ENCODE peak calls at places on chromosomes 12 and 14, in seven cellular contexts. G is K562, V is lung, Z is brain microvascular endothelial cell, X is Caco-2, M is coronary artery, S is Panc1. R is an unnamed sample.
A peak's percentile ranks its signal among the peaks of the same experiment; 100 is the strongest.

GRCh38 chr12:95277139-95277538 is 59.5 kb downstream of the VEZT start:
- DNase-seq in G (no peak), V (no peak), Z (peak; percentile 65), X (no peak), M (no peak), S (no peak), R (no peak)

GRCh38 chr12:98188649-98189048 is 326.7 kb upstream of the TMPO start:
- DNase-seq in G (no peak), V (no peak), Z (no peak), X (no peak), M (no peak), S (no peak), R (no peak)

GRCh38 chr12:46217686-46218508 is 50.9 kb downstream of the SLC38A1 start:
- DNase-seq in G (no peak), V (no peak), Z (no peak), X (no peak), M (no peak), S (no peak), R (no peak)

GRCh38 chr14:104519721-104520120 is 59.8 kb upstream of the C14orf180 start:
- DNase-seq in G (no peak), V (no peak), Z (no peak), X (no peak), M (peak; percentile 38), S (no peak), R (no peak)

GRCh38 chr14:102568115-102568614 is 24.3 kb upstream of the RCOR1 start:
- DNase-seq in G (peak; percentile 88), V (peak; percentile 49), Z (no peak), X (peak; percentile 81), M (no peak), S (no peak), R (no peak)

GRCh38 chr12:67442347-67442841 is 173.2 kb downstream of the CAND1 start:
- DNase-seq in G (peak; percentile 14), V (no peak), Z (no peak), X (no peak), M (no peak), S (no peak), R (no peak)

GRCh38 chr14:59004012-59004411 is 184.5 kb upstream of the DAAM1 start:
- DNase-seq in G (no peak), V (no peak), Z (no peak), X (no peak), M (no peak), S (no peak), R (no peak)

GRCh38 chr12:31728289-31728916 is 418 bp downstream of the AMN1 start:
- DNase-seq in G (peak; percentile 71), V (no peak), Z (no peak), X (no peak), M (no peak), S (no peak), R (no peak)

GRCh38 chr12:85029456-85029855 is 6.6 kb downstream of the TSPAN19 start:
- DNase-seq in G (peak; percentile 1), V (no peak), Z (no peak), X (no peak), M (no peak), S (no peak), R (no peak)

GRCh38 chr12:87428701-87429277 is 600.4 kb downstream of the C12orf50 start:
- DNase-seq in G (no peak), V (no peak), Z (peak; percentile 45), X (no peak), M (no peak), S (no peak), R (no peak)

GRCh38 chr14:34113051-34113511 is 162.2 kb upstream of the EGLN3 start:
- DNase-seq in G (no peak), V (no peak), Z (peak; percentile 9), X (peak; percentile 68), M (no peak), S (no peak), R (no peak)

DNA sequence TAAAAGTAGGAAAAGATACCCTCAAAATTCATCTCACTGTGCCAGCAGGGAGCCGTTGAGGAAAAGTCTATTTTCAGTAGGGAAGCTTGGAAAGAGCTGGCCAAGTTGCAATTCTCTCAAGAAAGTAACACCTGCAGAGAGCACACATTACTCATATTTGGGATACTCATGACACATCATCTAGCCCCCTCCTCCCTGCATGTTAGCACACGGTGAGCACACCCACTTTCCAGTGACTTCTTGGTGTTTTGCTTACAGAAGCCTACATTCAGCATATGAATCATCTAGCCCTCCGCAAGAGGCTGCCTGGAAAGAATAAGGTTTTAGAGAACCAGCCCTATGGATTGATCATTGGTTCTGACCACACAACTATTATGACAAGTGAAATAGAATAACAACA is 124.5 kb downstream of the PTPRO start:
- DNase-seq in G (no peak), V (no peak), Z (no peak), X (no peak), M (no peak), S (peak; percentile 24), R (no peak)
- TF ChIP-seq CTCF in G (no peak), V (no peak), Z (no peak), X (no peak), M (no peak), S (no peak), R (no peak)

DNA sequence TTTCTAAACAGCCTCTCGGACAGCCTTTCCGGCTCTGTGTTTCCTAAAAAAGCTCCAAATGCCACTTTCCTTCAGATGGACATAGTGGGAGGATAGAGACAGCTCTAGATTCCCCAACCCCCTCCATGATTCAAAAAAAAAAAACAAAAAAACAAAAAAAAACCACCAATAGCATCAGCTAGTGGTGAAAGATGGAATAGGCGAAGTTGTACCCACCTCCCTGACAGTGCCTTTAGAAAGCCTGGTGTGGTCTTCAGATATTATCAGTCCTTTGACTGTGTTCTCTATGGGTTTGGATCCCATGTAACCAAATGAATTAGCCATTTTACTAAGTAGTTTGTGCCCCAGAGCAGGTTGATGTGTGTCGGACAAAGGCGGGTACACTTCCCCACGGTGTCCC is 94.1 kb downstream of the PHETA1 start:
- DNase-seq in G (peak; percentile 8), V (no peak), Z (no peak), X (no peak), M (no peak), S (no peak), R (no peak)
- TF ChIP-seq CTCF in G (peak; percentile 60), V (no peak), Z (peak; percentile 59), X (peak; percentile 40), M (no peak), S (no peak), R (peak; percentile 36)

DNA sequence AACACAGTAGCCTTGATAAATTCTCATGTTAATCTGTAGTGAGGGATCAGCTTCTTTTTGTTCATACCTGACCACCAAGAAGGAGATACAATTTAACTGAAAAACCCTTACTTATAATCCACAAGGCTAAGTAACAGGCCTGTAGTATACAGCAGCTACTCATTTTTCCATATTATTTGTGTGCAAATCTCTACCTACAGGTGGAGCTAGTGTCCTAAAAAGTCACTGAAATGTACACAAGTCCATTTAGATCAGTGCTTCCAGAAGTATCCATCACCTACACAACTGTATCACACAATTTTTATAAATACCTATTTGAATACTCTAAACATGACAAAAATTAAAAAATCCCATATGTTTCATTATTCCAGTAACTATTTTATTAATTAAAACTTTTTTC is 173.2 kb downstream of the SLC35F4 start:
- DNase-seq in G (peak; percentile 20), V (no peak), Z (peak; percentile 46), X (no peak), M (no peak), S (no peak), R (no peak)
- TF ChIP-seq CTCF in G (peak; percentile 37), V (no peak), Z (peak; percentile 38), X (no peak), M (no peak), S (peak; percentile 36), R (peak; percentile 48)

DNA sequence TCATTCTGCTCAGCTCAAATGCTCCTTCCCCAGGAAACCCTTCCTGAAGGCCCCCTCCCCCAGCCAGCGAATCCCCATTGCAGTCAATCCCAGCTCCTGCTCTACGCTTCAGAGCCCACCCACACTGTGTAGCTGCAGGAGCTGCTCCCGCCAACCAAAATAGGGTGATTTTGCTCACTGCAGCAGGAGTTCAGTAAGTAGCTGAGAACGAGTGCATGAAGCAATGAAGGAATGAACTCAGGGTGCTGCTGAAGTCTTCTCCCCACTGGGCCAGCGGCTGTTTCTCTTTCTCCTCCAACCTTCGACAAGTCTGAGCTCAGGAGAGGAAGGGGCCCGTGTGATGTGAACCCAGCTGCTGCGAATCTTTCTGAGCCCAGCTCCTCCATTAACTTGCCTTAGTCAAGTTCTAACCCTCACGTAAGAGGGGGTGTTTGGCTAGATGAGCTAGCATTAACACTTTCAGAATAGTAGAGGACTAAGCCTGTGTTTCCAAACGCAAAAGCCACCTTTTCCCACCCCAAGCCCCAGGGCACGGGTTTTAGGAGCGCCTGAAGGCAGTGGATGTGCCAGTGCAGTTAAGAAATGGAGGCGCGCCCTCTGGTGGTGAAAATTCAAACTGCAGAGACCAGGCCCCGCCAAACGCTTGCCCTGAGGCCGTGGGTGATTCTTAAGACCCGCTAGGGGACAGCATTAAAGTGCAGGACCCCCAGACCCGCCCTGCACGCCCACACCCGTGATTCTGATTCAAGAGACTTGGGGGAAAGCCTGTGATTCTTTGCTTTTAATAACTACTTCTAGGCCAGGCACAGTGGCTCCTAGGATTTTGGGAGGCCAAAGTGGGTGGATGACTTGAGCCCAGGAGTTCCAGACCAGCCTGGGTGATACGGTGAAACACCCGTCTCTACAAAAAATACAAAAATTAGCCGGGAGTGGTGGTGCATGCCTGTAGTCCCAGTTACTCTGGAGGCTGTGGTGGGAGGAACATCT is 11.9 kb upstream of the SERPINA4 start:
- DNase-seq in G (peak; percentile 41), V (peak; percentile 61), Z (peak; percentile 61), X (peak; percentile 58), M (no peak), S (peak; percentile 15), R (peak; percentile 73)
- TF ChIP-seq CTCF in G (peak; percentile 65), V (peak; percentile 46), Z (peak; percentile 93), X (peak; percentile 88), M (peak; percentile 76), S (peak; percentile 92), R (peak; percentile 93)

GRCh38 chr14:64745511-64746041 is 41.4 kb downstream of the PLEKHG3 start:
- DNase-seq in G (no peak), V (no peak), Z (peak; percentile 39), X (no peak), M (no peak), S (no peak), R (no peak)
- TF ChIP-seq CTCF in G (no peak), V (no peak), Z (peak; percentile 51), X (no peak), M (no peak), S (no peak), R (no peak)

GRCh38 chr12:101564912-101565311 is 29.9 kb upstream of the MYBPC1 start:
- DNase-seq in G (peak; percentile 38), V (no peak), Z (no peak), X (no peak), M (no peak), S (no peak), R (no peak)

GRCh38 chr12:101567918-101568317 is 26.9 kb upstream of the MYBPC1 start:
- DNase-seq in G (no peak), V (peak; percentile 42), Z (no peak), X (no peak), M (no peak), S (no peak), R (no peak)

GRCh38 chr12:101573743-101574142 is 21.0 kb upstream of the MYBPC1 start:
- DNase-seq in G (no peak), V (no peak), Z (no peak), X (no peak), M (no peak), S (no peak), R (no peak)

GRCh38 chr12:101566318-101566717 is 28.5 kb upstream of the MYBPC1 start:
- DNase-seq in G (no peak), V (no peak), Z (no peak), X (no peak), M (no peak), S (no peak), R (no peak)

GRCh38 chr12:101570022-101570421 is 24.7 kb upstream of the MYBPC1 start:
- DNase-seq in G (peak; percentile 10), V (no peak), Z (peak; percentile 25), X (peak; percentile 41), M (no peak), S (no peak), R (no peak)
- TF ChIP-seq CTCF in G (peak; percentile 43), V (no peak), Z (peak; percentile 24), X (peak; percentile 52), M (no peak), S (peak; percentile 51), R (peak; percentile 48)

R was measured in progenitor cell of endocrine pancreas.